ENCODE peak calls at places on chromosomes 6 and 20, in ten cellular contexts. S is NCI-H748 treated with DMSO at 0.1 percent for 48 hours; X is stimulated activated CD4-positive, alpha-beta T cell treated with anti-CD3 and anti-CD28 coated beads, Interleukin-12 subunit alpha, Interleukin-12 subunit beta, amount 100 ng/mL, for 48 hours; G is body of pancreas; N is CD4-positive, alpha-beta T cell; L is ovary; R is AG04450; C is left lung; U is cardiac muscle cell; Z is CD8-positive, alpha-beta T cell. T is an unnamed sample.

GRCh38 chr6:144063246-144063743 is 32.1 kb downstream of the SF3B5 start:
- DNase-seq in S (no peak), X (no peak), G (peak), N (no peak), L (no peak), R (no peak), C (no peak), U (no peak), Z (no peak), T (no peak)

GRCh38 chr6:49462599-49462926 is 490 bp downstream of the MMUT start:
- DNase-seq in S (no peak), X (no peak), G (no peak), N (no peak), L (no peak), R (no peak), C (no peak), U (no peak), Z (no peak), T (no peak)

GRCh38 chr6:43884660-43885022 is 114.6 kb downstream of the VEGFA start:
- DNase-seq in S (no peak), X (no peak), G (no peak), N (no peak), L (no peak), R (no peak), C (peak), U (no peak), Z (no peak), T (no peak)

GRCh38 chr6:136084403-136084802 is 165.7 kb downstream of the MTFR2 start:
- DNase-seq in S (no peak), X (no peak), G (no peak), N (no peak), L (no peak), R (no peak), C (no peak), U (no peak), Z (no peak), T (no peak)

GRCh38 chr6:46490425-46491200 is 636 bp downstream of the RCAN2 start:
- DNase-seq in S (peak), X (no peak), G (peak), N (no peak), L (peak), R (no peak), C (peak), U (peak), Z (no peak), T (no peak)

GRCh38 chr6:27966044-27966443 is 9.0 kb downstream of the OR2B6 start:
- DNase-seq in S (no peak), X (no peak), G (no peak), N (no peak), L (no peak), R (no peak), C (no peak), U (no peak), Z (no peak), T (no peak)

GRCh38 chr20:4451487-4451886 is 270.2 kb upstream of the PRND start:
- DNase-seq in S (no peak), X (no peak), G (no peak), N (no peak), L (no peak), R (no peak), C (no peak), U (no peak), Z (no peak), T (no peak)

GRCh38 chr20:18613553-18613952 is 25.7 kb downstream of the DTD1 start:
- DNase-seq in S (no peak), X (no peak), G (no peak), N (no peak), L (no peak), R (no peak), C (no peak), U (no peak), Z (no peak), T (no peak)

GRCh38 chr20:64151634-64152530 is 12.4 kb upstream of the MYT1 start:
- DNase-seq in S (no peak), X (no peak), G (no peak), N (no peak), L (no peak), R (no peak), C (no peak), U (no peak), Z (no peak), T (no peak)

GRCh38 chr20:45096781-45097180 is 4.1 kb downstream of the KCNS1 start:
- DNase-seq in S (no peak), X (no peak), G (no peak), N (no peak), L (no peak), R (no peak), C (no peak), U (no peak), Z (no peak), T (no peak)

GRCh38 chr6:44474643-44475042 is 87.1 kb downstream of the CDC5L start:
- DNase-seq in S (no peak), X (no peak), G (no peak), N (no peak), L (no peak), R (no peak), C (no peak), U (no peak), Z (no peak), T (no peak)

GRCh38 chr6:9511157-9511556 is 903.7 kb downstream of the TFAP2A start:
- DNase-seq in S (no peak), X (no peak), G (no peak), N (no peak), L (no peak), R (no peak), C (no peak), U (no peak), Z (no peak), T (no peak)

GRCh38 chr6:75317503-75318206 is 33.1 kb upstream of the TMEM30A start:
- DNase-seq in S (no peak), X (no peak), G (no peak), N (no peak), L (no peak), R (no peak), C (no peak), U (peak), Z (no peak), T (no peak)

GRCh38 chr6:78192057-78192456 is 539.2 kb downstream of the MEI4 start:
- DNase-seq in S (no peak), X (no peak), G (no peak), N (no peak), L (no peak), R (no peak), C (no peak), U (no peak), Z (no peak), T (no peak)

GRCh38 chr6:114286211-114286610 is 56.6 kb downstream of the HS3ST5 start:
- DNase-seq in S (no peak), X (no peak), G (no peak), N (no peak), L (no peak), R (no peak), C (no peak), U (no peak), Z (no peak), T (no peak)

GRCh38 chr20:10713161-10713560 is 39.4 kb upstream of the JAG1 start:
- DNase-seq in S (no peak), X (no peak), G (peak), N (no peak), L (no peak), R (no peak), C (no peak), U (no peak), Z (no peak), T (no peak)

GRCh38 chr6:136085370-136086115 is 164.6 kb downstream of the MTFR2 start:
- DNase-seq in S (no peak), X (no peak), G (no peak), N (no peak), L (no peak), R (no peak), C (no peak), U (no peak), Z (no peak), T (no peak)

GRCh38 chr20:35085477-35086225 is 7.0 kb downstream of the TRPC4AP start:
- DNase-seq in S (no peak), X (no peak), G (no peak), N (no peak), L (no peak), R (no peak), C (no peak), U (no peak), Z (no peak), T (peak)

GRCh38 chr6:145761584-145761983 is 26.3 kb upstream of the EPM2A start:
- DNase-seq in S (no peak), X (no peak), G (no peak), N (no peak), L (no peak), R (no peak), C (no peak), U (no peak), Z (no peak), T (no peak)

GRCh38 chr6:128358111-128358780 is 162.2 kb downstream of the PTPRK start:
- DNase-seq in S (no peak), X (no peak), G (no peak), N (no peak), L (no peak), R (no peak), C (no peak), U (no peak), Z (no peak), T (no peak)

GRCh38 chr20:24894488-24894887 is 54.6 kb upstream of the CST7 start:
- DNase-seq in S (no peak), X (no peak), G (no peak), N (no peak), L (no peak), R (no peak), C (no peak), U (no peak), Z (no peak), T (no peak)

GRCh38 chr6:81774542-81774941 is 22.1 kb upstream of the TENT5A start:
- DNase-seq in S (peak), X (no peak), G (peak), N (no peak), L (no peak), R (no peak), C (no peak), U (no peak), Z (no peak), T (peak)

GRCh38 chr20:21090738-21091120 is 15.4 kb downstream of the LINC00237 start:
- DNase-seq in S (peak), X (no peak), G (no peak), N (no peak), L (no peak), R (no peak), C (no peak), U (no peak), Z (no peak), T (peak)